ENCODE peak calls at places on chromosomes 1 and 21, in seven cellular contexts. S is SHP77; Z is BJ; B is astrocyte of the spinal cord; E is activated CD4-positive, alpha-beta T cell treated with anti-CD3 and anti-CD28 coated beads, Interleukin-2, amount 10 ng/mL, durations not matched to agents 24 days and 14 days; D is stimulated activated CD8-positive, alpha-beta memory T cell treated with anti-CD3 and anti-CD28 coated beads, Interleukin-7, amount 100 ng/mL, for 1 hour; R is RWPE1. L is an unnamed sample.

GRCh38 chr1:180611016-180611930 is 20.5 kb upstream of the XPR1 start:
- DNase-seq in S (peak), Z (no peak), B (no peak), E (no peak), D (no peak), R (peak), L (no peak)

GRCh38 chr1:109770331-109771095 is 6.8 kb upstream of the EPS8L3 start:
- DNase-seq in S (no peak), Z (no peak), B (no peak), E (no peak), D (no peak), R (no peak), L (no peak)

GRCh38 chr1:114011796-114012195 is 32.5 kb downstream of the OLFML3 start:
- DNase-seq in S (no peak), Z (no peak), B (peak), E (no peak), D (no peak), R (no peak), L (no peak)

GRCh38 chr1:93692983-93693591 is 11.4 kb upstream of the BCAR3 start:
- DNase-seq in S (no peak), Z (peak), B (peak), E (peak), D (no peak), R (peak), L (peak)

GRCh38 chr1:4962836-4963235 is 308.4 kb downstream of the AJAP1 start:
- DNase-seq in S (no peak), Z (no peak), B (no peak), E (no peak), D (no peak), R (no peak), L (no peak)

GRCh38 chr1:227357229-227358078 is 39.2 kb upstream of the CDC42BPA start:
- DNase-seq in S (no peak), Z (peak), B (peak), E (no peak), D (no peak), R (peak), L (peak)

GRCh38 chr1:206030714-206031113 is 7.0 kb upstream of the CTSE start:
- DNase-seq in S (peak), Z (no peak), B (peak), E (peak), D (no peak), R (peak), L (peak)

GRCh38 chr21:34123609-34124008 is 50.2 kb downstream of the MRPS6 start:
- DNase-seq in S (no peak), Z (no peak), B (no peak), E (no peak), D (no peak), R (no peak), L (no peak)

GRCh38 chr1:182392045-182393028 is 747 bp upstream of the GLUL start:
- DNase-seq in S (no peak), Z (no peak), B (peak), E (peak), D (no peak), R (peak), L (peak)

GRCh38 chr1:93751391-93752250 is 70.0 kb upstream of the BCAR3 start:
- DNase-seq in S (no peak), Z (no peak), B (no peak), E (no peak), D (no peak), R (no peak), L (peak)

GRCh38 chr1:240888039-240888786 is 276.3 kb upstream of the GREM2 start:
- DNase-seq in S (peak), Z (no peak), B (peak), E (peak), D (no peak), R (peak), L (peak)

L was measured in Daoy.